ENCODE peak calls at places on chromosomes 1 and 21, in four cellular contexts. N is nucleus accumbens; D is aorta; V is stimulated activated CD4-positive, alpha-beta T cell treated with anti-CD3 and anti-CD28 coated beads, Interleukin-1b, Interleukin-23, amount 100 ng/mL, for 1 hour. S is an unnamed sample.
A peak's percentile ranks its signal among the peaks of the same experiment; 100 is the strongest.

GRCh38 chr21:23811802-23812201 is 1795.5 kb downstream of the MRPL39 start:
- DNase-seq in N (no peak), D (no peak), V (no peak), S (no peak)

GRCh38 chr1:1233567-1233892 is 1.5 kb downstream of the B3GALT6 start:
- DNase-seq in N (no peak), D (no peak), V (no peak), S (no peak)

GRCh38 chr1:227778401-227778947 is 37.0 kb upstream of the PRSS38 start:
- DNase-seq in N (no peak), D (no peak), V (no peak), S (peak; percentile 45)

GRCh38 chr1:154327466-154328317 is 2.4 kb downstream of the ATP8B2 start:
- DNase-seq in N (peak; percentile 27), D (no peak), V (no peak), S (no peak)

GRCh38 chr1:19311503-19311930 is 427 bp downstream of the AKR7A2 start:
- DNase-seq in N (no peak), D (no peak), V (no peak), S (peak; percentile 65)

GRCh38 chr1:183416850-183417690 is 1.1 kb downstream of the NMNAT2 start:
- DNase-seq in N (peak; percentile 54), D (peak; percentile 90), V (no peak), S (peak; percentile 90)

GRCh38 chr1:248923932-248924331 is 17.9 kb downstream of the PGBD2 start:
- DNase-seq in N (no peak), D (no peak), V (no peak), S (no peak)

GRCh38 chr1:83910461-83910860 is 88.5 kb downstream of the TTLL7 start:
- DNase-seq in N (no peak), D (no peak), V (no peak), S (no peak)

GRCh38 chr1:224054611-224055010 is 59.3 kb upstream of the FBXO28 start:
- DNase-seq in N (no peak), D (no peak), V (no peak), S (no peak)

GRCh38 chr1:119631433-119632102 is 16.5 kb downstream of the ZNF697 start:
- DNase-seq in N (peak; percentile 80), D (peak; percentile 93), V (no peak), S (peak; percentile 83)

GRCh38 chr21:43611598-43612369 is 47.5 kb downstream of the HSF2BP start:
- DNase-seq in N (peak; percentile 9), D (peak; percentile 88), V (no peak), S (peak; percentile 87)

GRCh38 chr1:113976609-113977278 is 2.5 kb upstream of the OLFML3 start:
- DNase-seq in N (no peak), D (no peak), V (no peak), S (peak; percentile 76)

GRCh38 chr1:9539829-9540550 is 725 bp downstream of the SLC25A33 start:
- DNase-seq in N (peak; percentile 56), D (peak; percentile 88), V (no peak), S (peak; percentile 76)

GRCh38 chr1:14652840-14653239 is 54.4 kb downstream of the KAZN start:
- DNase-seq in N (no peak), D (no peak), V (no peak), S (no peak)

GRCh38 chr1:32077451-32077850 is 4.7 kb downstream of the TMEM39B start:
- DNase-seq in N (no peak), D (no peak), V (no peak), S (no peak)

GRCh38 chr1:53391982-53392381 is 64.1 kb upstream of the LRP8 start:
- DNase-seq in N (no peak), D (peak; percentile 7), V (no peak), S (no peak)

GRCh38 chr1:8597455-8597854 is 220.0 kb downstream of the RERE start:
- DNase-seq in N (no peak), D (no peak), V (no peak), S (no peak)

GRCh38 chr1:234954613-234955012 is 174.0 kb downstream of the TOMM20 start:
- DNase-seq in N (no peak), D (no peak), V (no peak), S (peak; percentile 52)

GRCh38 chr1:89987170-89987819 is 7.6 kb upstream of the ZNF326 start:
- DNase-seq in N (peak; percentile 26), D (no peak), V (peak; percentile 17), S (peak; percentile 75)

GRCh38 chr1:11914035-11914434 is 12.2 kb downstream of the KIAA2013 start:
- DNase-seq in N (no peak), D (no peak), V (no peak), S (no peak)

GRCh38 chr1:245871881-245872280 is 635.2 kb downstream of the SMYD3 start:
- DNase-seq in N (no peak), D (no peak), V (no peak), S (no peak)

GRCh38 chr1:36572142-36572715 is 89.5 kb upstream of the CSF3R start:
- DNase-seq in N (no peak), D (peak; percentile 39), V (no peak), S (no peak)

GRCh38 chr1:168178227-168178637 is 530 bp upstream of the TIPRL start:
- DNase-seq in N (no peak), D (no peak), V (no peak), S (no peak)

GRCh38 chr21:31557956-31558838 is 101.3 kb upstream of the SOD1 start:
- DNase-seq in N (peak; percentile 83), D (peak; percentile 73), V (no peak), S (peak; percentile 64)

GRCh38 chr1:109611951-109612310 is 7.5 kb downstream of the GNAT2 start:
- DNase-seq in N (no peak), D (no peak), V (no peak), S (no peak)

GRCh38 chr1:245956225-245956624 is 550.9 kb downstream of the SMYD3 start:
- DNase-seq in N (no peak), D (no peak), V (no peak), S (no peak)

GRCh38 chr1:165737196-165737595 is 31.5 kb downstream of the TMCO1 start:
- DNase-seq in N (no peak), D (no peak), V (no peak), S (no peak)

GRCh38 chr1:38076038-38076437 is 29.4 kb upstream of the POU3F1 start:
- DNase-seq in N (no peak), D (no peak), V (no peak), S (peak; percentile 86)

S was measured in islet precursor cell.